ENCODE peak calls at places on chromosome 19, in nine cellular contexts. Y is lower leg skin; A is M059J; Z is T-helper 2 cell; D is endothelial cell; P is HuH-7; S is dorsolateral prefrontal cortex; V is NCI-H1105 treated with DMSO at 0.1 percent for 48 hours; J is CD4-positive, alpha-beta T cell. G is an unnamed sample.

GRCh38 chr19:51691122-51692064 is 1.7 kb upstream of the SPACA6 start:
- DNase-seq in Y (no peak), A (no peak), Z (no peak), D (no peak), P (no peak), S (no peak), V (no peak), J (no peak), G (no peak)

GRCh38 chr19:35153701-35154534 is 617 bp upstream of the FXYD5 start:
- DNase-seq in Y (no peak), A (peak; percentile 53), Z (peak; percentile 67), D (peak; percentile 75), P (peak; percentile 66), S (no peak), V (peak; percentile 37), J (peak; percentile 64), G (peak; percentile 52)

GRCh38 chr19:15154002-15154612 is 46.7 kb downstream of the NOTCH3 start:
- DNase-seq in Y (no peak), A (peak; percentile 54), Z (peak; percentile 10), D (peak; percentile 51), P (peak; percentile 63), S (no peak), V (peak; percentile 5), J (no peak), G (no peak)

GRCh38 chr19:51116736-51117135 is 8.0 kb upstream of the SIGLEC9 start:
- DNase-seq in Y (no peak), A (no peak), Z (no peak), D (no peak), P (no peak), S (no peak), V (no peak), J (no peak), G (no peak)

GRCh38 chr19:3563689-3564269 is 6.4 kb upstream of the MFSD12 start:
- DNase-seq in Y (no peak), A (no peak), Z (no peak), D (no peak), P (no peak), S (no peak), V (no peak), J (no peak), G (no peak)

GRCh38 chr19:29329460-29330134 is 116.6 kb upstream of the UQCRFS1 start:
- DNase-seq in Y (no peak), A (peak; percentile 40), Z (no peak), D (peak; percentile 65), P (peak; percentile 29), S (no peak), V (no peak), J (no peak), G (no peak)

GRCh38 chr19:17405250-17406038 is at the start of gene BST2:
- DNase-seq in Y (no peak), A (peak; percentile 97), Z (no peak), D (no peak), P (no peak), S (no peak), V (no peak), J (no peak), G (peak; percentile 62)

GRCh38 chr19:4058696-4059492 is 7.8 kb downstream of the ZBTB7A start:
- DNase-seq in Y (no peak), A (no peak), Z (no peak), D (no peak), P (no peak), S (peak; percentile 83), V (no peak), J (no peak), G (no peak)

GRCh38 chr19:18894254-18895037 is 1.5 kb downstream of the CERS1 start:
- DNase-seq in Y (no peak), A (peak; percentile 43), Z (no peak), D (no peak), P (no peak), S (peak; percentile 95), V (peak; percentile 92), J (no peak), G (no peak)

GRCh38 chr19:37905936-37906867 is at the start of gene WDR87:
- DNase-seq in Y (peak; percentile 17), A (no peak), Z (peak; percentile 4), D (peak; percentile 74), P (peak; percentile 80), S (peak; percentile 51), V (peak; percentile 75), J (peak; percentile 27), G (peak; percentile 48)

GRCh38 chr19:802497-802887 is 5.2 kb downstream of the PTBP1 start:
- DNase-seq in Y (no peak), A (no peak), Z (no peak), D (no peak), P (no peak), S (no peak), V (no peak), J (no peak), G (no peak)